ENCODE peak calls at places on chromosomes 5 and 9, in seven cellular contexts. One of them, this sample, is unnamed.

GRCh38 chr5:90548069-90548593 is 10.5 kb upstream of the ADGRV1 start:
- DNase-seq in iPS-NIHi11: no peak
- DNase-seq in GM12865: peak; percentile 57
- DNase-seq in endothelial cell: no peak
- DNase-seq in naive thymus-derived CD8-positive, alpha-beta T cell: no peak
- DNase-seq in NCI-H1417: peak; percentile 73
- DNase-seq in H9: no peak
- DNase-seq in this sample: no peak

GRCh38 chr5:124631874-124632550 is 114.4 kb downstream of the ZNF608 start:
- DNase-seq in iPS-NIHi11: no peak
- DNase-seq in GM12865: peak; percentile 48
- DNase-seq in endothelial cell: no peak
- DNase-seq in naive thymus-derived CD8-positive, alpha-beta T cell: no peak
- DNase-seq in NCI-H1417: no peak
- DNase-seq in H9: no peak
- DNase-seq in this sample: peak; percentile 77

GRCh38 chr5:174371600-174372094 is 326.1 kb downstream of the NSG2 start:
- DNase-seq in iPS-NIHi11: no peak
- DNase-seq in GM12865: no peak
- DNase-seq in endothelial cell: no peak
- DNase-seq in naive thymus-derived CD8-positive, alpha-beta T cell: no peak
- DNase-seq in NCI-H1417: no peak
- DNase-seq in H9: no peak
- DNase-seq in this sample: peak; percentile 99

GRCh38 chr5:178398856-178399722 is 166.5 kb upstream of the PHYKPL start:
- DNase-seq in iPS-NIHi11: no peak
- DNase-seq in GM12865: no peak
- DNase-seq in endothelial cell: no peak
- DNase-seq in naive thymus-derived CD8-positive, alpha-beta T cell: no peak
- DNase-seq in NCI-H1417: no peak
- DNase-seq in H9: no peak
- DNase-seq in this sample: peak; percentile 47

GRCh38 chr9:88533951-88534455 is 975 bp upstream of the NXNL2 start:
- DNase-seq in iPS-NIHi11: peak; percentile 45
- DNase-seq in GM12865: no peak
- DNase-seq in endothelial cell: peak; percentile 40
- DNase-seq in naive thymus-derived CD8-positive, alpha-beta T cell: no peak
- DNase-seq in NCI-H1417: no peak
- DNase-seq in H9: peak; percentile 68
- DNase-seq in this sample: peak; percentile 86

GRCh38 chr5:132044207-132044606 is 16.2 kb upstream of the IL3 start:
- DNase-seq in iPS-NIHi11: no peak
- DNase-seq in GM12865: no peak
- DNase-seq in endothelial cell: no peak
- DNase-seq in naive thymus-derived CD8-positive, alpha-beta T cell: no peak
- DNase-seq in NCI-H1417: no peak
- DNase-seq in H9: peak; percentile 9
- DNase-seq in this sample: no peak

GRCh38 chr9:37082214-37082765 is 38.1 kb upstream of the ZCCHC7 start:
- DNase-seq in iPS-NIHi11: no peak
- DNase-seq in GM12865: peak; percentile 23
- DNase-seq in endothelial cell: no peak
- DNase-seq in naive thymus-derived CD8-positive, alpha-beta T cell: no peak
- DNase-seq in NCI-H1417: no peak
- DNase-seq in H9: no peak
- DNase-seq in this sample: no peak

GRCh38 chr9:10678010-10678409 is 65.2 kb upstream of the PTPRD start:
- DNase-seq in iPS-NIHi11: no peak
- DNase-seq in GM12865: no peak
- DNase-seq in endothelial cell: no peak
- DNase-seq in naive thymus-derived CD8-positive, alpha-beta T cell: no peak
- DNase-seq in NCI-H1417: no peak
- DNase-seq in H9: no peak
- DNase-seq in this sample: no peak

GRCh38 chr5:168979140-168979539 is 321.8 kb downstream of the SLIT3 start:
- DNase-seq in iPS-NIHi11: no peak
- DNase-seq in GM12865: no peak
- DNase-seq in endothelial cell: no peak
- DNase-seq in naive thymus-derived CD8-positive, alpha-beta T cell: no peak
- DNase-seq in NCI-H1417: no peak
- DNase-seq in H9: no peak
- DNase-seq in this sample: no peak